ENCODE peak calls at places on chromosomes 12 and 14, in ten cellular contexts. T is tibial artery, V is uterus, O is cardiac muscle cell, R is dorsolateral prefrontal cortex, Y is HL-60, J is transverse colon, D is HCT116, A is A549, X is upper lobe of right lung. I is an unnamed sample.

GRCh38 chr12:43722621-43723020 is 36.0 kb downstream of the PUS7L start:
- DNase-seq in T (no peak), V (no peak), O (no peak), R (no peak), Y (no peak), J (no peak), D (no peak), A (no peak), X (no peak), I (no peak)

GRCh38 chr12:102680296-102680695 is 199.9 kb upstream of the IGF1 start:
- DNase-seq in T (no peak), V (no peak), O (no peak), R (no peak), Y (no peak), J (no peak), D (no peak), A (no peak), X (no peak), I (no peak)

GRCh38 chr14:24817638-24818053 is 183.7 kb upstream of the GZMB start:
- DNase-seq in T (no peak), V (no peak), O (peak), R (no peak), Y (no peak), J (peak), D (no peak), A (no peak), X (no peak), I (no peak)

GRCh38 chr14:91649930-91650329 is 82.0 kb downstream of the CATSPERB start:
- DNase-seq in T (no peak), V (peak), O (peak), R (no peak), Y (peak), J (no peak), D (peak), A (peak), X (no peak), I (peak)

GRCh38 chr14:96053600-96054381 is 14.6 kb downstream of the C14orf132 start:
- DNase-seq in T (peak), V (peak), O (peak), R (peak), Y (no peak), J (peak), D (no peak), A (no peak), X (no peak), I (no peak)

GRCh38 chr12:95440401-95440800 is 33.6 kb upstream of the METAP2 start:
- DNase-seq in T (no peak), V (no peak), O (peak), R (no peak), Y (no peak), J (no peak), D (no peak), A (no peak), X (no peak), I (no peak)

GRCh38 chr12:53051058-53051880 is 1.4 kb downstream of the TNS2 start:
- DNase-seq in T (peak), V (peak), O (peak), R (peak), Y (no peak), J (peak), D (no peak), A (no peak), X (peak), I (no peak)

GRCh38 chr12:119156401-119156800 is 22.3 kb upstream of the HSPB8 start:
- DNase-seq in T (no peak), V (no peak), O (peak), R (peak), Y (no peak), J (no peak), D (no peak), A (no peak), X (no peak), I (no peak)

GRCh38 chr14:30389134-30389900 is 169.6 kb upstream of the G2E3 start:
- DNase-seq in T (no peak), V (no peak), O (peak), R (peak), Y (no peak), J (no peak), D (no peak), A (no peak), X (no peak), I (peak)

GRCh38 chr14:90698379-90698869 is 117.8 kb downstream of the TTC7B start:
- DNase-seq in T (peak), V (peak), O (peak), R (peak), Y (no peak), J (peak), D (no peak), A (no peak), X (no peak), I (no peak)

GRCh38 chr14:21201732-21202462 is 46.0 kb upstream of the OR5AU1 start:
- DNase-seq in T (no peak), V (no peak), O (no peak), R (no peak), Y (no peak), J (no peak), D (no peak), A (no peak), X (no peak), I (no peak)

GRCh38 chr12:102465762-102466560 is 14.4 kb downstream of the IGF1 start:
- DNase-seq in T (no peak), V (no peak), O (no peak), R (no peak), Y (no peak), J (no peak), D (no peak), A (no peak), X (no peak), I (no peak)

GRCh38 chr12:69341328-69341727 is 6.9 kb upstream of the LYZ start:
- DNase-seq in T (no peak), V (no peak), O (no peak), R (no peak), Y (peak), J (no peak), D (no peak), A (no peak), X (no peak), I (no peak)

GRCh38 chr12:52216107-52216506 is 16.9 kb upstream of the KRT7 start:
- DNase-seq in T (peak), V (no peak), O (no peak), R (no peak), Y (no peak), J (no peak), D (no peak), A (no peak), X (no peak), I (no peak)

GRCh38 chr14:89336338-89336737 is 80.7 kb downstream of the FOXN3 start:
- DNase-seq in T (no peak), V (no peak), O (no peak), R (no peak), Y (no peak), J (no peak), D (no peak), A (no peak), X (no peak), I (no peak)

GRCh38 chr12:80946591-80946990 is 8.9 kb upstream of the LIN7A start:
- DNase-seq in T (no peak), V (no peak), O (peak), R (no peak), Y (no peak), J (no peak), D (no peak), A (no peak), X (no peak), I (no peak)

GRCh38 chr12:49664591-49665146 is 41.3 kb downstream of the PRPF40B start:
- DNase-seq in T (no peak), V (no peak), O (no peak), R (no peak), Y (no peak), J (no peak), D (no peak), A (no peak), X (no peak), I (no peak)

GRCh38 chr14:93012516-93013367 is 89.8 kb downstream of the CHGA start:
- DNase-seq in T (peak), V (no peak), O (no peak), R (no peak), Y (no peak), J (no peak), D (no peak), A (no peak), X (no peak), I (no peak)

GRCh38 chr12:13203028-13203922 is 6.7 kb downstream of the EMP1 start:
- DNase-seq in T (peak), V (peak), O (peak), R (no peak), Y (no peak), J (peak), D (no peak), A (no peak), X (peak), I (no peak)

GRCh38 chr14:62654641-62655040 is 390.6 kb downstream of the KCNH5 start:
- DNase-seq in T (no peak), V (no peak), O (peak), R (no peak), Y (no peak), J (no peak), D (no peak), A (no peak), X (no peak), I (no peak)

GRCh38 chr12:6267007-6267721 is 43.3 kb upstream of the PLEKHG6 start:
- DNase-seq in T (no peak), V (no peak), O (peak), R (peak), Y (no peak), J (no peak), D (no peak), A (no peak), X (no peak), I (no peak)

GRCh38 chr12:13146539-13146938 is 43.1 kb upstream of the GSG1 start:
- DNase-seq in T (peak), V (peak), O (no peak), R (no peak), Y (no peak), J (no peak), D (no peak), A (no peak), X (no peak), I (no peak)

GRCh38 chr14:95023886-95024285 is 133.4 kb downstream of the DICER1 start:
- DNase-seq in T (peak), V (no peak), O (peak), R (no peak), Y (no peak), J (no peak), D (no peak), A (no peak), X (no peak), I (no peak)

GRCh38 chr14:51953996-51954395 is 35.4 kb upstream of the RTRAF start:
- DNase-seq in T (no peak), V (no peak), O (no peak), R (no peak), Y (no peak), J (no peak), D (no peak), A (no peak), X (no peak), I (no peak)

GRCh38 chr12:697426-697825 is 34.2 kb upstream of the NINJ2 start:
- DNase-seq in T (no peak), V (no peak), O (no peak), R (no peak), Y (no peak), J (no peak), D (no peak), A (no peak), X (no peak), I (no peak)

GRCh38 chr14:46008348-46008747 is 643.2 kb downstream of the RPL10L start:
- DNase-seq in T (peak), V (no peak), O (no peak), R (no peak), Y (no peak), J (no peak), D (no peak), A (no peak), X (no peak), I (no peak)

GRCh38 chr12:64792128-64792527 is 32.3 kb upstream of the TBC1D30 start:
- DNase-seq in T (no peak), V (no peak), O (no peak), R (no peak), Y (no peak), J (no peak), D (no peak), A (no peak), X (no peak), I (no peak)

GRCh38 chr14:72884386-72884785 is 9.5 kb downstream of the DPF3 start:
- DNase-seq in T (no peak), V (no peak), O (no peak), R (no peak), Y (no peak), J (no peak), D (no peak), A (no peak), X (no peak), I (no peak)

GRCh38 chr12:89305373-89305772 is 46.9 kb downstream of the DUSP6 start:
- DNase-seq in T (no peak), V (no peak), O (no peak), R (no peak), Y (no peak), J (no peak), D (no peak), A (no peak), X (no peak), I (no peak)

GRCh38 chr14:80475074-80475473 is 263.8 kb upstream of the DIO2 start:
- DNase-seq in T (no peak), V (no peak), O (no peak), R (no peak), Y (no peak), J (no peak), D (no peak), A (no peak), X (no peak), I (no peak)

GRCh38 chr14:34180428-34180827 is 229.6 kb upstream of the EGLN3 start:
- DNase-seq in T (no peak), V (no peak), O (no peak), R (no peak), Y (no peak), J (no peak), D (no peak), A (no peak), X (no peak), I (no peak)

DNA sequence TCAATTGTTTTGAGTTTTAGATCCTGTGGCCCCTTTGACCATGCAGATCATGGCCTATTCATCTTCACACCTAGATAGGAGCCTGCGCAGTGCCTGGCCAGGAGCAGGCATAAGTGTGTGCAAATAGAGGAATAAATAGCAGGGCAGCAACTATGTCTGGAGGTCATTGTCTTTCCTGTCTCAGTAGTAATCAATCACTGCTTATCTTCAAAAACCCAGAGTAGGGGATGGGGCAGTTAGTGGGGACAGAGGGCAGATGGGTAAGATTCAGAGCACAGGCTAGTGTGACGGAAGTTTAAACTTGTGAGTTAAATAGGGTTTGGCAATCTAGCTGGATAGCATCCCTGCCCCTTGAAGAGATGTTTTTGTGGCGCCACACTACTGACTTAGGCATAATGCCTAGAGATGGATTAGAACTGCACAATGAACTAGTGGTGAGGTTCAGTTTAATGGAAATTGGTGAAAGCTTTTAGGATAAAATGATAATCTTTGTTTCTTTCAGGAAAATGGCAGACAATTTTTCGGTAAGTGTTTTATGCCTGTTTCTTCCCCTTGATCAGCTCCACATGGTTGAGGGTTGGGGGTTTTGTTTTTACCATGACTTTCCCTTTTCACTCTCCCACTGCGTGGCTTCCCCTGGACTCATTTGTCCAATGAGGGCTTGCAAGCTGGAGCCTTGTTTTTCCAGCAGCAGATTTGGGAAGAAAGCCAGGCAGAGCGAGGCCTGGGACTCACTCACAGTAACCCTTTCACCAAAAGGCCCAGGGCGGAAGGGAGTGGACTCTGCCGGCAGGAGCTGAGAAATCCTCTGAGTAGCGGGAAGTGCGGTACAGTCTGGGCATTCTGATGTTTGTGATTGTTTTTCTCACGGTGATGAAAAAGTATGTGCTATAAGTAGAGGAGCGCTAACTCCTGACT is 8.1 kb downstream of the LGALS3 start:
- DNase-seq in T (peak), V (peak), O (peak), R (peak), Y (no peak), J (peak), D (no peak), A (no peak), X (no peak), I (no peak)
- TF ChIP-seq CTCF in T (no peak), V (no peak), O (peak), R (no peak), Y (no peak), J (no peak), D (no peak), A (no peak), X (no peak), I (no peak)

GRCh38 chr12:122724641-122725243 is 5.9 kb downstream of the HCAR1 start:
- DNase-seq in T (no peak), V (no peak), O (no peak), R (no peak), Y (no peak), J (no peak), D (no peak), A (no peak), X (no peak), I (no peak)

GRCh38 chr12:122722347-122722746 is 5.7 kb upstream of the HCAR3 start:
- DNase-seq in T (no peak), V (no peak), O (no peak), R (no peak), Y (no peak), J (no peak), D (no peak), A (no peak), X (no peak), I (no peak)

GRCh38 chr12:122729583-122730214 is 945 bp downstream of the HCAR1 start:
- DNase-seq in T (no peak), V (no peak), O (no peak), R (no peak), Y (no peak), J (no peak), D (no peak), A (no peak), X (no peak), I (no peak)

GRCh38 chr12:122726056-122726558 is 4.5 kb downstream of the HCAR1 start:
- DNase-seq in T (no peak), V (no peak), O (no peak), R (no peak), Y (no peak), J (no peak), D (peak), A (no peak), X (no peak), I (peak)

DNA sequence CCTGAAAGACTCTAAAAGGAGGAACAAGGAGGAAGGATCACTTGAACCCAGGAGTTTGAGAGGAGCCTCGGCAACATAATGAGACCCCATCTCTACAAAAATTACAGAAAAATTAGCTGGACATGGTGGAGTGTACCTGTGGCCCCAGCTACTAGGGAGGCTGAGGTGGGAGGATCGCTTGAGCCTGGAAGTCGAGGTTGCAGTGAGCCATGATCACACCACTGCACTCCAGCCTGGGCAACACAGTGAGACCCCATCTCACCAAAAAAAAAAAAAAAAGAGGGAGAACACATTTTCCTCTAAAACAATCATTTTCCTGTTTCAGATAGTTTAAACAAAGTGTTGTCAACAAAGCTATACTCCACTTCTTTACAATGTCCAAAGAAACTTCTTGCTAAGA is 5.2 kb downstream of the HCAR1 start:
- DNase-seq in T (no peak), V (no peak), O (no peak), R (no peak), Y (no peak), J (no peak), D (no peak), A (no peak), X (no peak), I (no peak)
- H3K27ac ChIP-seq in T (no peak), V (no peak), O (no peak), R (no peak), Y (no peak), J (no peak), D (peak), A (peak), X (peak), I (peak)

GRCh38 chr12:122412851-122413433 is 9.5 kb downstream of the CLIP1 start:
- DNase-seq in T (no peak), V (no peak), O (no peak), R (no peak), Y (no peak), J (no peak), D (no peak), A (no peak), X (no peak), I (no peak)
- TF ChIP-seq CTCF in T (no peak), V (no peak), O (no peak), R (no peak), Y (no peak), J (no peak), D (no peak), A (no peak), X (no peak), I (no peak)

GRCh38 chr12:30484658-30485057 is 211.0 kb downstream of the IPO8 start:
- DNase-seq in T (no peak), V (no peak), O (no peak), R (no peak), Y (no peak), J (no peak), D (no peak), A (no peak), X (no peak), I (no peak)

GRCh38 chr12:30485230-30485890 is 210.3 kb downstream of the IPO8 start:
- DNase-seq in T (no peak), V (no peak), O (no peak), R (no peak), Y (no peak), J (no peak), D (no peak), A (no peak), X (no peak), I (no peak)

GRCh38 chr12:30482650-30483049 is 213.0 kb downstream of the IPO8 start:
- DNase-seq in T (no peak), V (no peak), O (no peak), R (no peak), Y (no peak), J (no peak), D (no peak), A (no peak), X (no peak), I (no peak)
- H3K27ac ChIP-seq in T (no peak), V (no peak), O (no peak), R (no peak), Y (no peak), J (no peak), D (no peak), A (no peak), X (no peak), I (no peak)

GRCh38 chr12:109160873-109161272 is 44.5 kb downstream of the ACACB start:
- DNase-seq in T (no peak), V (no peak), O (no peak), R (no peak), Y (no peak), J (no peak), D (no peak), A (no peak), X (no peak), I (no peak)

GRCh38 chr12:109162551-109162950 is 46.2 kb downstream of the ACACB start:
- DNase-seq in T (no peak), V (no peak), O (no peak), R (no peak), Y (no peak), J (no peak), D (no peak), A (no peak), X (no peak), I (no peak)

GRCh38 chr12:109163150-109163549 is 46.8 kb downstream of the ACACB start:
- DNase-seq in T (no peak), V (no peak), O (no peak), R (no peak), Y (no peak), J (no peak), D (no peak), A (no peak), X (no peak), I (no peak)

GRCh38 chr12:109157986-109158385 is 41.6 kb downstream of the ACACB start:
- DNase-seq in T (no peak), V (no peak), O (no peak), R (no peak), Y (no peak), J (no peak), D (no peak), A (no peak), X (no peak), I (no peak)

GRCh38 chr12:109160433-109160832 is 44.0 kb downstream of the ACACB start:
- DNase-seq in T (no peak), V (no peak), O (no peak), R (no peak), Y (no peak), J (no peak), D (no peak), A (no peak), X (no peak), I (no peak)
- TF ChIP-seq CTCF in T (no peak), V (no peak), O (no peak), R (no peak), Y (no peak), J (no peak), D (no peak), A (no peak), X (no peak), I (no peak)

GRCh38 chr12:29908154-29908553 is 124.4 kb upstream of the TMTC1 start:
- DNase-seq in T (no peak), V (no peak), O (no peak), R (no peak), Y (no peak), J (no peak), D (no peak), A (no peak), X (no peak), I (no peak)
- H3K27ac ChIP-seq in T (no peak), V (no peak), O (no peak), R (no peak), Y (no peak), J (no peak), D (no peak), A (no peak), X (no peak), I (no peak)

GRCh38 chr12:104648746-104649145 is 192.0 kb downstream of the CHST11 start:
- DNase-seq in T (no peak), V (no peak), O (no peak), R (no peak), Y (no peak), J (no peak), D (no peak), A (no peak), X (no peak), I (no peak)
- TF ChIP-seq CTCF in T (no peak), V (no peak), O (no peak), R (no peak), Y (no peak), J (no peak), D (no peak), A (no peak), X (no peak), I (no peak)

GRCh38 chr12:94185801-94186200 is 37.4 kb downstream of the PLXNC1 start:
- DNase-seq in T (no peak), V (no peak), O (no peak), R (no peak), Y (no peak), J (no peak), D (no peak), A (no peak), X (no peak), I (no peak)
- H3K27ac ChIP-seq in T (no peak), V (no peak), O (no peak), R (peak), Y (no peak), J (no peak), D (no peak), A (no peak), X (no peak), I (no peak)